ENCODE peak calls at places on chromosomes 13 and 19, in four cellular contexts. M, O, I and L are unnamed samples.
A peak's percentile ranks its signal among the peaks of the same experiment; 100 is the strongest.

GRCh38 chr13:93227906-93228801 is 1.5 kb downstream of the GPC6 start:
- DNase-seq in M (peak; percentile 25), O (peak; percentile 92), I (peak; percentile 91), L (no peak)

GRCh38 chr19:29612801-29613595 is 6.9 kb downstream of the POP4 start:
- DNase-seq in M (no peak), O (no peak), I (no peak), L (no peak)

GRCh38 chr19:16572332-16573211 is at the start of gene SLC35E1:
- DNase-seq in M (peak; percentile 98), O (peak; percentile 95), I (peak; percentile 97), L (peak; percentile 96)

GRCh38 chr13:50474094-50474654 is 369.3 kb downstream of the DLEU7 start:
- DNase-seq in M (no peak), O (no peak), I (no peak), L (no peak)

GRCh38 chr13:46685006-46685730 is 111.8 kb downstream of the ESD start:
- DNase-seq in M (no peak), O (no peak), I (no peak), L (no peak)

GRCh38 chr19:37953576-37954303 is 46.7 kb downstream of the SIPA1L3 start:
- DNase-seq in M (no peak), O (no peak), I (peak; percentile 64), L (no peak)

GRCh38 chr19:861756-862528 is 2.5 kb downstream of the CFD start:
- DNase-seq in M (peak; percentile 79), O (no peak), I (no peak), L (peak; percentile 33)

GRCh38 chr13:41960195-41960699 is 662 bp downstream of the VWA8 start:
- DNase-seq in M (no peak), O (no peak), I (peak; percentile 48), L (no peak)

GRCh38 chr19:48964205-48965032 is 690 bp upstream of the FTL start:
- DNase-seq in M (peak; percentile 59), O (peak; percentile 42), I (peak; percentile 72), L (peak; percentile 87)

GRCh38 chr19:47130120-47130588 is 481 bp upstream of the SAE1 start:
- DNase-seq in M (no peak), O (no peak), I (no peak), L (no peak)

GRCh38 chr13:21326155-21327030 is 132.7 kb downstream of the ZDHHC20 start:
- DNase-seq in M (no peak), O (peak; percentile 0), I (peak; percentile 40), L (peak; percentile 56)

GRCh38 chr13:32323912-32324311 is 8.6 kb downstream of the BRCA2 start:
- DNase-seq in M (no peak), O (no peak), I (peak; percentile 25), L (no peak)

GRCh38 chr13:98019186-98019585 is 65.7 kb downstream of the IPO5 start:
- DNase-seq in M (no peak), O (no peak), I (no peak), L (no peak)

GRCh38 chr19:1526066-1526778 is 2.3 kb downstream of the PLK5 start:
- DNase-seq in M (no peak), O (no peak), I (no peak), L (no peak)

GRCh38 chr19:30799854-30800755 is 427.9 kb downstream of the ZNF536 start:
- DNase-seq in M (peak; percentile 76), O (peak; percentile 5), I (no peak), L (peak; percentile 56)

GRCh38 chr19:12777217-12778019 is 2.1 kb upstream of the HOOK2 start:
- DNase-seq in M (peak; percentile 82), O (peak; percentile 81), I (peak; percentile 80), L (peak; percentile 88)